ENCODE peak calls at places on chromosome 17, in seven cellular contexts. M is stimulated activated CD8-positive, alpha-beta memory T cell treated with anti-CD3 and anti-CD28 coated beads, Interleukin-15, amount 100 ng/mL, for 4 hours; Z is HEK293T; U is GM04504; Q is brain microvascular endothelial cell; A is EL; L is GF-D8. F is an unnamed sample.

GRCh38 chr17:75683467-75684041 is 16.4 kb downstream of the SAP30BP start:
- DNase-seq in M (no peak), Z (no peak), U (no peak), A (peak), Q (peak), L (no peak), F (peak)

GRCh38 chr17:49482144-49482817 is 12.8 kb upstream of the NGFR start:
- DNase-seq in A (no peak), U (no peak), Z (no peak), M (no peak), L (no peak), Q (no peak), F (no peak)

GRCh38 chr17:7880076-7880868 is 8.3 kb upstream of the CHD3 start:
- DNase-seq in L (no peak), Q (no peak), A (no peak), M (no peak), U (no peak), Z (no peak), F (no peak)

GRCh38 chr17:45129426-45129939 is 2.8 kb downstream of the PLCD3 start:
- DNase-seq in Q (no peak), Z (no peak), L (no peak), A (no peak), U (peak), M (no peak), F (no peak)

GRCh38 chr17:57466042-57466471 is 209.7 kb downstream of the MSI2 start:
- DNase-seq in U (no peak), L (no peak), M (no peak), A (no peak), Z (no peak), Q (no peak), F (no peak)

GRCh38 chr17:43854498-43854897 is 7.5 kb downstream of the CD300LG start:
- DNase-seq in Q (no peak), M (no peak), L (no peak), A (no peak), U (no peak), Z (no peak), F (no peak)

GRCh38 chr17:76491271-76492184 is 9.7 kb downstream of the RHBDF2 start:
- DNase-seq in L (peak), A (no peak), Z (no peak), Q (no peak), M (no peak), U (no peak), F (no peak)

GRCh38 chr17:79812206-79812968 is 15.5 kb upstream of the CBX8 start:
- DNase-seq in Q (no peak), U (no peak), M (no peak), Z (no peak), L (no peak), A (no peak), F (no peak)

GRCh38 chr17:64281962-64282752 is 19.1 kb upstream of the TEX2 start:
- DNase-seq in L (peak), A (peak), M (no peak), Q (peak), Z (peak), U (no peak), F (no peak)

F was measured in NCI-H226.